ENCODE peak calls at places on chromosomes 4 and X, in six cellular contexts. Q is activated CD8-positive, alpha-beta T cell treated with anti-CD3 and anti-CD28 coated beads for 36 hours; D is psoas muscle; V is neural crest cell; F is vagina; E is cardiac muscle cell. X is an unnamed sample.

GRCh38 chrX:12007881-12008280 is 130.4 kb upstream of the FRMPD4 start:
- DNase-seq in Q (peak; percentile 14), D (no peak), V (no peak), F (no peak), E (no peak), X (no peak)

GRCh38 chrX:47862680-47863079 is 26.0 kb downstream of the ZNF81 start:
- DNase-seq in Q (no peak), D (no peak), V (no peak), F (no peak), E (no peak), X (no peak)

GRCh38 chr4:184094532-184095192 is 123.0 kb downstream of the ENPP6 start:
- DNase-seq in Q (no peak), D (no peak), V (no peak), F (no peak), E (no peak), X (no peak)

GRCh38 chr4:186416451-186417060 is 138.8 kb downstream of the MTNR1A start:
- DNase-seq in Q (no peak), D (no peak), V (no peak), F (no peak), E (no peak), X (no peak)

GRCh38 chr4:8541981-8542715 is 38.0 kb upstream of the GPR78 start:
- DNase-seq in Q (no peak), D (no peak), V (no peak), F (no peak), E (no peak), X (no peak)

GRCh38 chrX:2311483-2311882 is 189.3 kb downstream of the DHRSX start:
- DNase-seq in Q (no peak), D (no peak), V (peak; percentile 46), F (no peak), E (no peak), X (no peak)

GRCh38 chr4:27595956-27596355 is 735.3 kb downstream of the STIM2 start:
- DNase-seq in Q (no peak), D (no peak), V (no peak), F (no peak), E (no peak), X (no peak)

GRCh38 chr4:168900080-168900479 is 110.0 kb downstream of the CBR4 start:
- DNase-seq in Q (no peak), D (peak; percentile 78), V (no peak), F (no peak), E (no peak), X (no peak)

GRCh38 chrX:17750436-17750835 is 13.1 kb downstream of the SCML1 start:
- DNase-seq in Q (no peak), D (no peak), V (no peak), F (no peak), E (no peak), X (no peak)

GRCh38 chr4:3484057-3484973 is 21.2 kb downstream of the DOK7 start:
- DNase-seq in Q (no peak), D (peak; percentile 95), V (no peak), F (no peak), E (no peak), X (no peak)

GRCh38 chrX:65894138-65894537 is 145.7 kb downstream of the VSIG4 start:
- DNase-seq in Q (peak; percentile 47), D (no peak), V (no peak), F (no peak), E (no peak), X (no peak)

GRCh38 chr4:38752393-38752961 is 30.3 kb downstream of the TLR10 start:
- DNase-seq in Q (no peak), D (no peak), V (no peak), F (no peak), E (no peak), X (peak; percentile 69)

GRCh38 chrX:104324871-104325585 is 70.3 kb upstream of the ESX1 start:
- DNase-seq in Q (no peak), D (no peak), V (no peak), F (no peak), E (no peak), X (no peak)

GRCh38 chr4:96638132-96638531 is 798.2 kb downstream of the PDHA2 start:
- DNase-seq in Q (no peak), D (no peak), V (no peak), F (no peak), E (no peak), X (no peak)

GRCh38 chrX:103309860-103310591 is 764 bp downstream of the BEX2 start:
- DNase-seq in Q (peak; percentile 2), D (no peak), V (no peak), F (no peak), E (peak; percentile 5), X (no peak)

GRCh38 chr4:89123418-89123817 is 12.1 kb downstream of the TIGD2 start:
- DNase-seq in Q (no peak), D (no peak), V (no peak), F (no peak), E (no peak), X (no peak)

GRCh38 chr4:22021116-22021515 is 72.5 kb upstream of the KCNIP4 start:
- DNase-seq in Q (no peak), D (no peak), V (no peak), F (no peak), E (no peak), X (no peak)

GRCh38 chr4:155376387-155377268 is at the start of gene MAP9:
- DNase-seq in Q (peak; percentile 95), D (peak; percentile 89), V (peak; percentile 83), F (no peak), E (peak; percentile 99), X (peak; percentile 92)

GRCh38 chr4:18390655-18391369 is 369.3 kb upstream of the LCORL start:
- DNase-seq in Q (no peak), D (no peak), V (no peak), F (no peak), E (no peak), X (no peak)

GRCh38 chrX:29787666-29788065 is 427.7 kb upstream of the MAGEB2 start:
- DNase-seq in Q (no peak), D (no peak), V (no peak), F (no peak), E (no peak), X (no peak)

GRCh38 chr4:79652726-79653125 is 244.7 kb upstream of the GK2 start:
- DNase-seq in Q (no peak), D (no peak), V (no peak), F (no peak), E (no peak), X (no peak)

GRCh38 chr4:22216278-22216677 is 267.7 kb upstream of the KCNIP4 start:
- DNase-seq in Q (no peak), D (no peak), V (no peak), F (no peak), E (no peak), X (no peak)

GRCh38 chr4:149279331-149279730 is 536.3 kb downstream of the IQCM start:
- DNase-seq in Q (no peak), D (no peak), V (no peak), F (no peak), E (no peak), X (no peak)

GRCh38 chr4:150411527-150411926 is 170.4 kb upstream of the MAB21L2 start:
- DNase-seq in Q (no peak), D (no peak), V (no peak), F (no peak), E (no peak), X (no peak)

GRCh38 chr4:110808371-110808878 is 185.5 kb upstream of the PITX2 start:
- DNase-seq in Q (no peak), D (no peak), V (no peak), F (no peak), E (no peak), X (no peak)

GRCh38 chr4:6236816-6237390 is 32.7 kb upstream of the WFS1 start:
- DNase-seq in Q (no peak), D (no peak), V (no peak), F (no peak), E (no peak), X (no peak)

GRCh38 chrX:110251961-110252360 is 65.9 kb downstream of the AMMECR1 start:
- DNase-seq in Q (no peak), D (no peak), V (no peak), F (no peak), E (no peak), X (no peak)

GRCh38 chr4:156182269-156182668 is 228.6 kb upstream of the CTSO start:
- DNase-seq in Q (no peak), D (no peak), V (no peak), F (no peak), E (no peak), X (no peak)

GRCh38 chr4:105563352-105563751 is 10.9 kb downstream of the ARHGEF38 start:
- DNase-seq in Q (no peak), D (no peak), V (no peak), F (no peak), E (no peak), X (no peak)

GRCh38 chr4:3623106-3623505 is 90.9 kb upstream of the LRPAP1 start:
- DNase-seq in Q (no peak), D (no peak), V (no peak), F (no peak), E (no peak), X (no peak)

GRCh38 chr4:166458756-166459155 is 585.7 kb downstream of the TLL1 start:
- DNase-seq in Q (no peak), D (no peak), V (no peak), F (no peak), E (no peak), X (no peak)

GRCh38 chrX:72018277-72019112 is 107.8 kb downstream of the NHSL2 start:
- DNase-seq in Q (peak; percentile 85), D (peak; percentile 93), V (peak; percentile 66), F (peak; percentile 72), E (peak; percentile 82), X (peak; percentile 78)
- TF ChIP-seq CTCF in Q (peak; percentile 68), D (peak; percentile 75), V (peak; percentile 77), F (peak; percentile 39), E (peak; percentile 40), X (peak; percentile 57)

GRCh38 chrX:130108647-130109428 is 1.5 kb downstream of the ELF4 start:
- DNase-seq in Q (peak; percentile 62), D (peak; percentile 69), V (no peak), F (no peak), E (no peak), X (peak; percentile 69)
- TF ChIP-seq CTCF in Q (no peak), D (no peak), V (no peak), F (no peak), E (peak; percentile 3), X (no peak)

DNA sequence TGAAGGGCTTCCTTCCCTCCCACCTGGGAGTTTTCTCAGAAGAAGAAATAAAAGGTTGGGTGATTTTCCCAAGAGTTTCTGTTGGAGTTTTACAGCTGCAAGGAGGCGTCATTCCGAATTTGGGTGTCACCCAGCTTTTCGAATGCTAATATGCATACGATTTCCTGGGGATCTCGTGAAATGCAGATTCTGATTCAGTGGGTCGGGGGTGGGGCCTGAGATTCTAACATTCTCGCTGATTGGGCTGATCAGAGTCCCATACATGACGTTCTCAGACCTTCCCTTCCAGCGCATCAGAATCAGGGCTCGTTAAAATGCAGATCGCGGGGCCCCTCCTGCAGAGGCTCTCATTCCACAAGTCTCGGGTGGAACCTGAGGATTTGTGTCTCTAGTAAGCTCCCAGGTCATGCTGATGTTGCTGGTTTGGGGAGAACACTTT is 125.8 kb upstream of the STX18 start:
- DNase-seq in Q (no peak), D (no peak), V (no peak), F (no peak), E (no peak), X (no peak)
- TF ChIP-seq CTCF in Q (no peak), D (no peak), V (no peak), F (no peak), E (no peak), X (no peak)

DNA sequence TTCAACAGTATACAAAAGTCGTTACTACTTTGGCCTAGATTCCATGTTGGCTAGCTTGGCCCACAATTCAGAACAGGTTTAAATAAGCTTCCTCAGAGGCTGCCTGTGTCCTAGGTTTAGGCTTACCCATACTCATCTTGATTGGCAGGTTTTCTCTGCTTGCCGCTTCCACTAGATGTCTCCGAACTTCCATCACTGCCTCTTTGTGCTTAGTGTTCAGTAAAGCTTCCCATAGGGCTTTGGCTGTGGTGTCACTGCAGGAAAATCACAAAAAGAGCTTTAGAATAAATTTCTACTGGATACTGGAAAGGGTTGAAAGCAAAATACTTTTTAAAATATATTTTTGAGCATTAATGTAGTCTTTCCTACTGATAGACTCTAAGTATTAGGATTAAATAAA is 52.4 kb downstream of the SCFD2 start:
- DNase-seq in Q (no peak), D (no peak), V (peak; percentile 11), F (no peak), E (peak; percentile 15), X (no peak)
- TF ChIP-seq CTCF in Q (no peak), D (no peak), V (peak; percentile 35), F (no peak), E (peak; percentile 39), X (no peak)

X was measured in GM10248.